ENCODE peak calls at places on chromosomes 5 and 9, in six cellular contexts. P is pulmonary artery endothelial cell, R is heart right ventricle, Y is WTC11, E is GM13976, Q is GOT3. K is an unnamed sample.

GRCh38 chr5:132253008-132253441 is 4.5 kb upstream of the PDLIM4 start:
- DNase-seq in P (no peak), R (peak; percentile 1), Y (no peak), E (peak; percentile 17), Q (no peak), K (no peak)

GRCh38 chr9:15423328-15423985 is 781 bp downstream of the SNAPC3 start:
- DNase-seq in P (no peak), R (no peak), Y (no peak), E (no peak), Q (no peak), K (no peak)

GRCh38 chr5:169667896-169668674 is 31.0 kb downstream of the DOCK2 start:
- DNase-seq in P (no peak), R (no peak), Y (no peak), E (no peak), Q (no peak), K (no peak)

GRCh38 chr5:169085656-169086055 is 215.3 kb downstream of the SLIT3 start:
- DNase-seq in P (no peak), R (no peak), Y (no peak), E (no peak), Q (no peak), K (no peak)

GRCh38 chr5:158375531-158375930 is 516.6 kb upstream of the CLINT1 start:
- DNase-seq in P (no peak), R (no peak), Y (no peak), E (no peak), Q (no peak), K (no peak)

GRCh38 chr5:167813381-167813780 is 478.1 kb upstream of the WWC1 start:
- DNase-seq in P (no peak), R (no peak), Y (no peak), E (no peak), Q (no peak), K (no peak)

GRCh38 chr5:143093452-143094086 is 309.9 kb downstream of the NR3C1 start:
- DNase-seq in P (no peak), R (no peak), Y (no peak), E (peak; percentile 41), Q (no peak), K (no peak)

GRCh38 chr5:73722224-73722623 is 96.2 kb downstream of the ARHGEF28 start:
- DNase-seq in P (no peak), R (no peak), Y (no peak), E (no peak), Q (no peak), K (no peak)

GRCh38 chr5:80686757-80687156 is 32.0 kb upstream of the DHFR start:
- DNase-seq in P (no peak), R (no peak), Y (no peak), E (no peak), Q (no peak), K (no peak)

GRCh38 chr5:11281842-11282241 is 520.8 kb upstream of the DAP start:
- DNase-seq in P (no peak), R (no peak), Y (no peak), E (no peak), Q (no peak), K (no peak)

GRCh38 chr9:132986586-132986985 is 8.1 kb downstream of the GFI1B start:
- DNase-seq in P (no peak), R (no peak), Y (no peak), E (no peak), Q (no peak), K (no peak)

K was measured in lung.